ENCODE peak calls at places on chromosomes 7 and 10, in eight cellular contexts. One of them, this sample, is unnamed.

GRCh38 chr10:51010977-51011376 is 63.3 kb upstream of the PRKG1 start:
- DNase-seq in stimulated activated naive CD8-positive, alpha-beta T cell treated with anti-CD3 and anti-CD28 coated beads, Interleukin-15, Interleukin-2, amounts not matched to agents 100 U/mL and 50 U/mL, for 24 hours: no peak
- DNase-seq in ureter: no peak
- DNase-seq in A549: peak; percentile 40
- DNase-seq in occipital lobe: no peak
- DNase-seq in activated CD4-positive, alpha-beta T cell treated with anti-CD3 and anti-CD28 coated beads for 24 hours: no peak
- DNase-seq in PC-9: no peak
- DNase-seq in NCI-H748 treated with DMSO at 0.1 percent for 48 hours: no peak
- DNase-seq in this sample: no peak

GRCh38 chr10:96672491-96673175 is 47.7 kb downstream of the PIK3AP1 start:
- DNase-seq in A549: no peak
- DNase-seq in PC-9: no peak
- DNase-seq in occipital lobe: no peak
- DNase-seq in ureter: no peak
- DNase-seq in NCI-H748 treated with DMSO at 0.1 percent for 48 hours: no peak
- DNase-seq in stimulated activated naive CD8-positive, alpha-beta T cell treated with anti-CD3 and anti-CD28 coated beads, Interleukin-15, Interleukin-2, amounts not matched to agents 100 U/mL and 50 U/mL, for 24 hours: no peak
- DNase-seq in activated CD4-positive, alpha-beta T cell treated with anti-CD3 and anti-CD28 coated beads for 24 hours: no peak
- DNase-seq in this sample: no peak

GRCh38 chr7:30743371-30744074 is 8.4 kb upstream of the INMT start:
- DNase-seq in PC-9: no peak
- DNase-seq in stimulated activated naive CD8-positive, alpha-beta T cell treated with anti-CD3 and anti-CD28 coated beads, Interleukin-15, Interleukin-2, amounts not matched to agents 100 U/mL and 50 U/mL, for 24 hours: no peak
- DNase-seq in ureter: no peak
- DNase-seq in occipital lobe: no peak
- DNase-seq in activated CD4-positive, alpha-beta T cell treated with anti-CD3 and anti-CD28 coated beads for 24 hours: no peak
- DNase-seq in A549: no peak
- DNase-seq in NCI-H748 treated with DMSO at 0.1 percent for 48 hours: no peak
- DNase-seq in this sample: no peak

GRCh38 chr10:112519129-112519761 is 72.2 kb downstream of the VTI1A start:
- DNase-seq in occipital lobe: no peak
- DNase-seq in ureter: no peak
- DNase-seq in PC-9: peak; percentile 83
- DNase-seq in stimulated activated naive CD8-positive, alpha-beta T cell treated with anti-CD3 and anti-CD28 coated beads, Interleukin-15, Interleukin-2, amounts not matched to agents 100 U/mL and 50 U/mL, for 24 hours: no peak
- DNase-seq in NCI-H748 treated with DMSO at 0.1 percent for 48 hours: no peak
- DNase-seq in activated CD4-positive, alpha-beta T cell treated with anti-CD3 and anti-CD28 coated beads for 24 hours: no peak
- DNase-seq in A549: peak; percentile 6
- DNase-seq in this sample: no peak

GRCh38 chr7:114081606-114082425 is 163.0 kb upstream of the PPP1R3A start:
- DNase-seq in PC-9: peak; percentile 51
- DNase-seq in NCI-H748 treated with DMSO at 0.1 percent for 48 hours: peak; percentile 66
- DNase-seq in activated CD4-positive, alpha-beta T cell treated with anti-CD3 and anti-CD28 coated beads for 24 hours: no peak
- DNase-seq in occipital lobe: no peak
- DNase-seq in ureter: no peak
- DNase-seq in A549: peak; percentile 54
- DNase-seq in stimulated activated naive CD8-positive, alpha-beta T cell treated with anti-CD3 and anti-CD28 coated beads, Interleukin-15, Interleukin-2, amounts not matched to agents 100 U/mL and 50 U/mL, for 24 hours: no peak
- DNase-seq in this sample: peak; percentile 49

GRCh38 chr10:56466005-56466404 is 104.9 kb upstream of the ZWINT start:
- DNase-seq in NCI-H748 treated with DMSO at 0.1 percent for 48 hours: no peak
- DNase-seq in stimulated activated naive CD8-positive, alpha-beta T cell treated with anti-CD3 and anti-CD28 coated beads, Interleukin-15, Interleukin-2, amounts not matched to agents 100 U/mL and 50 U/mL, for 24 hours: no peak
- DNase-seq in A549: no peak
- DNase-seq in activated CD4-positive, alpha-beta T cell treated with anti-CD3 and anti-CD28 coated beads for 24 hours: no peak
- DNase-seq in PC-9: no peak
- DNase-seq in ureter: no peak
- DNase-seq in occipital lobe: no peak
- DNase-seq in this sample: no peak

GRCh38 chr10:49769692-49770091 is 7.6 kb upstream of the OGDHL start:
- DNase-seq in occipital lobe: no peak
- DNase-seq in A549: no peak
- DNase-seq in activated CD4-positive, alpha-beta T cell treated with anti-CD3 and anti-CD28 coated beads for 24 hours: no peak
- DNase-seq in ureter: no peak
- DNase-seq in stimulated activated naive CD8-positive, alpha-beta T cell treated with anti-CD3 and anti-CD28 coated beads, Interleukin-15, Interleukin-2, amounts not matched to agents 100 U/mL and 50 U/mL, for 24 hours: no peak
- DNase-seq in PC-9: no peak
- DNase-seq in NCI-H748 treated with DMSO at 0.1 percent for 48 hours: no peak
- DNase-seq in this sample: no peak

GRCh38 chr10:73865459-73866442 is 8.6 kb downstream of the CAMK2G start:
- DNase-seq in ureter: peak; percentile 67
- DNase-seq in NCI-H748 treated with DMSO at 0.1 percent for 48 hours: no peak
- DNase-seq in stimulated activated naive CD8-positive, alpha-beta T cell treated with anti-CD3 and anti-CD28 coated beads, Interleukin-15, Interleukin-2, amounts not matched to agents 100 U/mL and 50 U/mL, for 24 hours: peak; percentile 67
- DNase-seq in A549: no peak
- DNase-seq in PC-9: no peak
- DNase-seq in occipital lobe: no peak
- DNase-seq in activated CD4-positive, alpha-beta T cell treated with anti-CD3 and anti-CD28 coated beads for 24 hours: peak; percentile 41
- DNase-seq in this sample: no peak

GRCh38 chr10:5413012-5413938 is 918 bp downstream of the NET1 start:
- DNase-seq in PC-9: peak; percentile 51
- DNase-seq in A549: peak; percentile 47
- DNase-seq in NCI-H748 treated with DMSO at 0.1 percent for 48 hours: no peak
- DNase-seq in ureter: no peak
- DNase-seq in stimulated activated naive CD8-positive, alpha-beta T cell treated with anti-CD3 and anti-CD28 coated beads, Interleukin-15, Interleukin-2, amounts not matched to agents 100 U/mL and 50 U/mL, for 24 hours: no peak
- DNase-seq in activated CD4-positive, alpha-beta T cell treated with anti-CD3 and anti-CD28 coated beads for 24 hours: no peak
- DNase-seq in occipital lobe: peak; percentile 24
- DNase-seq in this sample: no peak

GRCh38 chr7:92230547-92230946 is 15.2 kb downstream of the KRIT1 start:
- DNase-seq in activated CD4-positive, alpha-beta T cell treated with anti-CD3 and anti-CD28 coated beads for 24 hours: no peak
- DNase-seq in A549: no peak
- DNase-seq in PC-9: no peak
- DNase-seq in ureter: no peak
- DNase-seq in NCI-H748 treated with DMSO at 0.1 percent for 48 hours: no peak
- DNase-seq in occipital lobe: no peak
- DNase-seq in stimulated activated naive CD8-positive, alpha-beta T cell treated with anti-CD3 and anti-CD28 coated beads, Interleukin-15, Interleukin-2, amounts not matched to agents 100 U/mL and 50 U/mL, for 24 hours: no peak
- DNase-seq in this sample: no peak

GRCh38 chr10:3754727-3755439 is 30.1 kb downstream of the KLF6 start:
- DNase-seq in PC-9: peak; percentile 96
- DNase-seq in ureter: no peak
- DNase-seq in stimulated activated naive CD8-positive, alpha-beta T cell treated with anti-CD3 and anti-CD28 coated beads, Interleukin-15, Interleukin-2, amounts not matched to agents 100 U/mL and 50 U/mL, for 24 hours: no peak
- DNase-seq in NCI-H748 treated with DMSO at 0.1 percent for 48 hours: no peak
- DNase-seq in activated CD4-positive, alpha-beta T cell treated with anti-CD3 and anti-CD28 coated beads for 24 hours: no peak
- DNase-seq in A549: peak; percentile 84
- DNase-seq in occipital lobe: no peak
- DNase-seq in this sample: no peak

GRCh38 chr10:97564776-97565175 is 7.8 kb upstream of the ANKRD2 start:
- DNase-seq in NCI-H748 treated with DMSO at 0.1 percent for 48 hours: no peak
- DNase-seq in A549: no peak
- DNase-seq in occipital lobe: no peak
- DNase-seq in stimulated activated naive CD8-positive, alpha-beta T cell treated with anti-CD3 and anti-CD28 coated beads, Interleukin-15, Interleukin-2, amounts not matched to agents 100 U/mL and 50 U/mL, for 24 hours: no peak
- DNase-seq in ureter: no peak
- DNase-seq in PC-9: no peak
- DNase-seq in activated CD4-positive, alpha-beta T cell treated with anti-CD3 and anti-CD28 coated beads for 24 hours: no peak
- DNase-seq in this sample: no peak

GRCh38 chr10:132768346-132769248 is 17.4 kb downstream of the NKX6-2 start:
- DNase-seq in PC-9: no peak
- DNase-seq in stimulated activated naive CD8-positive, alpha-beta T cell treated with anti-CD3 and anti-CD28 coated beads, Interleukin-15, Interleukin-2, amounts not matched to agents 100 U/mL and 50 U/mL, for 24 hours: no peak
- DNase-seq in occipital lobe: no peak
- DNase-seq in NCI-H748 treated with DMSO at 0.1 percent for 48 hours: no peak
- DNase-seq in ureter: no peak
- DNase-seq in A549: no peak
- DNase-seq in activated CD4-positive, alpha-beta T cell treated with anti-CD3 and anti-CD28 coated beads for 24 hours: no peak
- DNase-seq in this sample: no peak

This sample was measured in NCI-H1930.